ENCODE peak calls at places on chromosomes 1 and 21, in eight cellular contexts. T is fibroblast of the aortic adventitia, C is progenitor cell of endocrine pancreas, O is neural progenitor cell, R is fibroblast of lung, X is AG09319, I is K562, Y is endothelial cell of umbilical vein. J is an unnamed sample.
A peak's percentile ranks its signal among the peaks of the same experiment; 100 is the strongest.

GRCh38 chr1:235998812-235999211 is 66.1 kb downstream of the NID1 start:
- DNase-seq in T (no peak), C (no peak), O (no peak), R (no peak), X (no peak), I (no peak), Y (no peak), J (no peak)

GRCh38 chr1:87330201-87330953 is 1.7 kb downstream of the LMO4 start:
- DNase-seq in T (peak; percentile 46), C (no peak), O (peak; percentile 76), R (peak; percentile 47), X (no peak), I (no peak), Y (peak; percentile 55), J (no peak)

GRCh38 chr1:206892351-206892984 is 4.8 kb upstream of the IL24 start:
- DNase-seq in T (peak; percentile 62), C (no peak), O (no peak), R (peak; percentile 89), X (no peak), I (no peak), Y (no peak), J (peak; percentile 13)

GRCh38 chr1:229253170-229253974 is 17.5 kb upstream of the RAB4A start:
- DNase-seq in T (no peak), C (peak; percentile 15), O (peak; percentile 29), R (no peak), X (no peak), I (no peak), Y (no peak), J (no peak)

GRCh38 chr1:63824386-63824898 is 50.6 kb downstream of the ROR1 start:
- DNase-seq in T (peak; percentile 55), C (no peak), O (no peak), R (no peak), X (no peak), I (no peak), Y (no peak), J (no peak)

GRCh38 chr1:66519988-66520387 is 14.0 kb upstream of the SGIP1 start:
- DNase-seq in T (no peak), C (no peak), O (no peak), R (no peak), X (no peak), I (no peak), Y (no peak), J (no peak)

GRCh38 chr1:204348722-204349121 is 11.0 kb downstream of the PLEKHA6 start:
- DNase-seq in T (peak; percentile 83), C (no peak), O (peak; percentile 60), R (peak; percentile 86), X (peak; percentile 16), I (peak; percentile 74), Y (peak; percentile 35), J (no peak)

GRCh38 chr1:40944841-40945430 is 34.6 kb upstream of the CTPS1 start:
- DNase-seq in T (peak; percentile 90), C (no peak), O (no peak), R (peak; percentile 45), X (no peak), I (no peak), Y (no peak), J (peak; percentile 14)

GRCh38 chr1:235206533-235207201 is 45.6 kb upstream of the RBM34 start:
- DNase-seq in T (no peak), C (no peak), O (no peak), R (no peak), X (no peak), I (peak; percentile 17), Y (no peak), J (no peak)

GRCh38 chr1:234711400-234711799 is 101.4 kb upstream of the IRF2BP2 start:
- DNase-seq in T (no peak), C (no peak), O (no peak), R (no peak), X (no peak), I (no peak), Y (no peak), J (no peak)

GRCh38 chr1:43435146-43436145 is 18.3 kb downstream of the HYI start:
- DNase-seq in T (peak; percentile 82), C (no peak), O (peak; percentile 46), R (peak; percentile 63), X (peak; percentile 62), I (no peak), Y (no peak), J (peak; percentile 55)

GRCh38 chr1:177174921-177175634 is 4.3 kb downstream of the BRINP2 start:
- DNase-seq in T (no peak), C (no peak), O (no peak), R (no peak), X (no peak), I (no peak), Y (no peak), J (no peak)

GRCh38 chr1:205913451-205914204 is 29.6 kb downstream of the SLC26A9 start:
- DNase-seq in T (peak; percentile 93), C (no peak), O (no peak), R (peak; percentile 11), X (peak; percentile 10), I (no peak), Y (peak; percentile 72), J (no peak)

GRCh38 chr1:17120962-17121837 is 1.9 kb upstream of the PADI2 start:
- DNase-seq in T (peak; percentile 55), C (no peak), O (no peak), R (peak; percentile 33), X (no peak), I (peak; percentile 33), Y (no peak), J (no peak)

GRCh38 chr1:172585348-172585747 is 52.4 kb downstream of the SUCO start:
- DNase-seq in T (peak; percentile 80), C (no peak), O (no peak), R (peak; percentile 71), X (no peak), I (no peak), Y (peak; percentile 72), J (peak; percentile 36)

GRCh38 chr1:246189126-246189525 is 318.0 kb downstream of the SMYD3 start:
- DNase-seq in T (no peak), C (no peak), O (no peak), R (no peak), X (no peak), I (no peak), Y (no peak), J (no peak)

GRCh38 chr1:169160845-169161511 is 54.5 kb downstream of the ATP1B1 start:
- DNase-seq in T (peak; percentile 26), C (no peak), O (no peak), R (peak; percentile 8), X (no peak), I (no peak), Y (no peak), J (peak; percentile 4)

DNA sequence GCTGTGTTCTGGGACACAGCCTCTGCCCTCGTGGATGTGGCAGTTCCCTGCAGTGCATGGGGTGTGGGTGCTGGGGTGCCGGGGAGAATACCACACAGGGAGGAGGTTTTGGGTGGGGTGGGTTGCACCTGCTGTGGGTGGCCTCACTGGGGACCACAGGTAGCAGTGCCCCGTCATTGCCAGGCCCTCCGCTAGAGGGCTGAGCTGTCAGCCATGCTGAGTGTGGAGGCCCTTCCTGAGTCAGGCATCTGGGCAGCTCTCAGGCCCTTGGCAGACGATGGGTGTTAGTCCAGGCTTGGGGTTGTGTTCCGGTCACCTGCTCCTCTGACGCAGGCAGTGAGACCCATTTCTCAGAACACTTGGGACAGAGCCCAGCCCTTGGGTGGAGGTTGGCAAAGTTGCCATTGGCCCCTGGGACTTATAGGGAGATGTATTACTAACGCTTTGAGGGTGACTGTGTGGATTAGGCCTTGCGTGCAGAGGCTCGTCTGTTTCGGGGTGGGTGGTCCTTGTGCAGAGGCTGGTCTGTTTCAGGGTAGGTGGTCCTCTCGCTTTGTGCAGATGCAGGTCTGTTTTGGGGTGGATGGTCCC is 23.9 kb downstream of the PCNT start:
- DNase-seq in T (peak; percentile 91), C (no peak), O (no peak), R (peak; percentile 66), X (no peak), I (no peak), Y (no peak), J (no peak)
- TF ChIP-seq CTCF in T (peak; percentile 59), C (peak; percentile 14), O (peak; percentile 9), R (peak; percentile 16), X (no peak), I (no peak), Y (no peak), J (no peak)

GRCh38 chr1:54680387-54680786 is 35.3 kb upstream of the TTC4 start:
- DNase-seq in T (no peak), C (no peak), O (no peak), R (no peak), X (no peak), I (no peak), Y (no peak), J (no peak)
- TF ChIP-seq CTCF in T (no peak), C (no peak), O (no peak), R (no peak), X (no peak), I (no peak), Y (no peak), J (no peak)

DNA sequence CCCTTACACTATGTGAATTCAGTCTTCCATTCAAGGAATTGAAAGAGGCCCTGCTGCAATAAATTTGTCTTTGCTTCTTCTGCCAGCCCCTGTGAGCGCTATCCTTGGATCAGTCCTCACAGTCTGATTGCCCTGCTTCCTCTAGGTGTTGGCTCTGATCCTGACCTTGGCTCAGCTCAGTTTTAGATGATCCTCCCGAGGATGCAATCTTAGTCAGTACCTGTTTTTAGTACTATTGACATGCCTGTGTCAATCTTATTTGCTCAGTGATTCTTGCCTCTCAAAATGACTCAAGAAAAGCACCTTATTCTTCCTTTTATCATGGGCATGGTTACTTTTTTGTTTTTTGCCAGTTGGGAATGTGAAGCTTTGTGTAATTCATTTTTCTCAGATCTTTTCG is 101.4 kb upstream of the KCNK1 start:
- DNase-seq in T (no peak), C (no peak), O (no peak), R (no peak), X (no peak), I (no peak), Y (no peak), J (no peak)
- TF ChIP-seq CTCF in T (no peak), C (no peak), O (no peak), R (no peak), X (no peak), I (no peak), Y (no peak), J (no peak)

DNA sequence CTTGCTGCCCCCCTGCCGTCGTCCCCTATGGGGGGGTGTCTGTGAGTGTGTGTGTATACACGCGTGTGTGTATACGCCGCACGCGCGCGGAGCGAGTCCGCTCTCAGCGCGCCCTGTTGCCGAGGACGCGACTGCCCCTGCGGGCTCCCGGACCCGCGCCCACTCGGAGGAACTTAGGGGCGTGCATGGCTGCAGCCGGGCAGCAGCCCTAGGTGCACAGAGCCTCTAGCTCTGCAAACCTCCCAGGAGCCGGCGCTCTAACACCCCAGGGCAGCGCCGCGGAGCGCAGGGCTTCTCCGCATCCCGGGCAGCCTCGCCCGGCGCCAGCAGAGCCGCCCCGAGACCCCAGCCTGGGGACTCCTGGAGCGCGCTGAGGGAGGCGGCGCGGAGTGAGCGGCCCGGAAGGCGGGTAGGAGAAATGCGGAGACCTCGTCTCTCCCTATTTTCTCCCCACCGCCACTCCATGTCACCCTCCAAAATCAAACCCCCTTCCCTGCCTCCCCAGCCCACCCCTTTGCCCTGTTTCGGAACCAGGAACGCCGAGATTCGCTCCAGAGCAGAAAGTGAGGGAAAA is 574 bp downstream of the ITPKB start:
- DNase-seq in T (peak; percentile 37), C (peak; percentile 42), O (peak; percentile 70), R (peak; percentile 44), X (no peak), I (no peak), Y (peak; percentile 48), J (no peak)
- TF ChIP-seq CTCF in T (peak; percentile 20), C (no peak), O (no peak), R (no peak), X (peak; percentile 3), I (no peak), Y (no peak), J (no peak)